ENCODE peak calls at places on chromosome 2, in four cellular contexts. D, C, V and N are unnamed samples.

GRCh38 chr2:14994721-14995120 is 362.2 kb downstream of the LRATD1 start:
- DNase-seq in D (no peak), C (peak; percentile 39), V (no peak), N (no peak)

GRCh38 chr2:60400462-60400861 is 153.0 kb downstream of the BCL11A start:
- DNase-seq in D (no peak), C (no peak), V (no peak), N (no peak)

GRCh38 chr2:106546376-106546990 is 59.3 kb downstream of the CD8B2 start:
- DNase-seq in D (no peak), C (no peak), V (no peak), N (no peak)

GRCh38 chr2:238077292-238077691 is 16.5 kb downstream of the SCLY start:
- DNase-seq in D (no peak), C (no peak), V (no peak), N (no peak)

GRCh38 chr2:114642371-114642770 is 199.9 kb downstream of the DPP10 start:
- DNase-seq in D (no peak), C (no peak), V (no peak), N (no peak)

GRCh38 chr2:127859712-127860085 is 1.7 kb upstream of the POLR2D start:
- DNase-seq in D (no peak), C (peak; percentile 57), V (no peak), N (peak; percentile 89)

GRCh38 chr2:154203902-154204301 is 332.2 kb downstream of the GALNT13 start:
- DNase-seq in D (no peak), C (no peak), V (no peak), N (no peak)

GRCh38 chr2:122183890-122184289 is 428.4 kb downstream of the TSN start:
- DNase-seq in D (no peak), C (no peak), V (no peak), N (no peak)

GRCh38 chr2:79723830-79724229 is 211.0 kb downstream of the CTNNA2 start:
- DNase-seq in D (no peak), C (peak; percentile 12), V (peak; percentile 96), N (peak; percentile 5)

GRCh38 chr2:218028189-218028495 is 25.3 kb upstream of the TNS1 start:
- DNase-seq in D (no peak), C (no peak), V (no peak), N (no peak)

GRCh38 chr2:128301021-128301420 is 17.6 kb downstream of the HS6ST1 start:
- DNase-seq in D (no peak), C (no peak), V (no peak), N (no peak)

GRCh38 chr2:56008661-56009411 is 85.3 kb upstream of the EFEMP1 start:
- DNase-seq in D (no peak), C (peak; percentile 45), V (peak; percentile 72), N (peak; percentile 15)

GRCh38 chr2:143525536-143525935 is 396.3 kb downstream of the ARHGAP15 start:
- DNase-seq in D (no peak), C (no peak), V (no peak), N (no peak)

GRCh38 chr2:231228223-231228622 is 29.8 kb downstream of the ARMC9 start:
- DNase-seq in D (peak; percentile 55), C (no peak), V (no peak), N (no peak)

GRCh38 chr2:44077942-44078511 is 82.2 kb upstream of the LRPPRC start:
- DNase-seq in D (no peak), C (no peak), V (no peak), N (no peak)

GRCh38 chr2:46471-47345 is at the start of gene FAM110C:
- DNase-seq in D (no peak), C (peak; percentile 74), V (no peak), N (peak; percentile 78)

GRCh38 chr2:216692636-216693413 is 2.5 kb downstream of the IGFBP5 start:
- DNase-seq in D (no peak), C (peak; percentile 80), V (no peak), N (peak; percentile 71)

GRCh38 chr2:149132303-149132702 is 93.8 kb downstream of the LYPD6B start:
- DNase-seq in D (no peak), C (no peak), V (no peak), N (no peak)

GRCh38 chr2:37283207-37283606 is 41.4 kb downstream of the PRKD3 start:
- DNase-seq in D (no peak), C (peak; percentile 61), V (peak; percentile 60), N (peak; percentile 28)

GRCh38 chr2:229836847-229837246 is 85.0 kb downstream of the TRIP12 start:
- DNase-seq in D (no peak), C (no peak), V (no peak), N (no peak)

GRCh38 chr2:6909431-6910385 is 7.5 kb upstream of the RNF144A start:
- DNase-seq in D (peak; percentile 64), C (no peak), V (no peak), N (no peak)

GRCh38 chr2:145751634-145752033 is 1231.7 kb upstream of the ZEB2 start:
- DNase-seq in D (peak; percentile 50), C (peak; percentile 30), V (no peak), N (no peak)

GRCh38 chr2:204268458-204268857 is 276.8 kb upstream of the PARD3B start:
- DNase-seq in D (no peak), C (no peak), V (no peak), N (no peak)

GRCh38 chr2:147501973-147502372 is 342.9 kb upstream of the ACVR2A start:
- DNase-seq in D (no peak), C (peak; percentile 28), V (no peak), N (no peak)

GRCh38 chr2:8680931-8681760 is 710 bp upstream of the ID2 start:
- DNase-seq in D (peak; percentile 59), C (peak; percentile 51), V (peak; percentile 65), N (peak; percentile 55)

GRCh38 chr2:238403632-238404405 is 22.9 kb upstream of the ASB1 start:
- DNase-seq in D (no peak), C (no peak), V (no peak), N (no peak)

GRCh38 chr2:73952499-73953446 is 26.1 kb downstream of the DGUOK start:
- DNase-seq in D (no peak), C (peak; percentile 9), V (no peak), N (no peak)

GRCh38 chr2:192960945-192961344 is 766.2 kb upstream of the TMEFF2 start:
- DNase-seq in D (no peak), C (peak; percentile 24), V (no peak), N (peak; percentile 13)

GRCh38 chr2:1731512-1731962 is 12.8 kb downstream of the PXDN start:
- DNase-seq in D (no peak), C (peak; percentile 78), V (peak; percentile 70), N (no peak)

GRCh38 chr2:112160591-112161250 is 22.5 kb downstream of the FBLN7 start:
- DNase-seq in D (no peak), C (no peak), V (no peak), N (no peak)

GRCh38 chr2:186032337-186032736 is 293.7 kb downstream of the FSIP2 start:
- DNase-seq in D (no peak), C (no peak), V (no peak), N (no peak)

GRCh38 chr2:177056540-177056939 is 156.1 kb upstream of the HNRNPA3 start:
- DNase-seq in D (no peak), C (no peak), V (no peak), N (no peak)
- TF ChIP-seq CTCF in D (peak; percentile 17), C (peak; percentile 45), V (peak; percentile 6), N (no peak)

DNA sequence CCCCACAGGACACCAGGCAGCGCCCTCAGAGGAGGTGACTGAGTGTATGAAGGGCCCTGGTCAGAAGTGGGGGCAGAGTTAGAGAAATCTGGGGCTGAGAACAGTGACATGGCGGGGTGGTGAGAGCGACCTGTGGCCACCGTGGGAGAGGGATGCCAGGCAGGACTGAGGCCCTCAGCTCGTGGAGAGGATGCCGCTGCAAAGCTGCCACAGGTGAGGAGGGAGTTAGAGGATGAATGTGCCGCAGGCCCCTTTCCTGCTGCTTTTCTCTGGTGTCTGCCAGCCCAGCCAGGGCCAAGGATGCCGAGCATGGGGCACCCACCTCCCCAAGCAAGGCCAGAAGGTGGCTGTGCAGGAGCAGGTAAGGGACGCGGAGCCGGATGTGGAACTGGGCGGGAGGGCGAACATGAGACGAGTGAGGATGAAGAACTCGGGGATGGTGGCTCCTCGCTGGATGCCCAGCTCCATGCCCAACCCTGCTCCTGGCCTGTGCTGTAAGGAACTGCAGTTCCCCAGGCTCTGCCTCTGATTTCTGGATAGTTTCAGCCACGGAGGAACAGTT is 269.2 kb upstream of the HDAC4 start:
- DNase-seq in D (no peak), C (no peak), V (no peak), N (no peak)
- TF ChIP-seq CTCF in D (no peak), C (no peak), V (no peak), N (no peak)

DNA sequence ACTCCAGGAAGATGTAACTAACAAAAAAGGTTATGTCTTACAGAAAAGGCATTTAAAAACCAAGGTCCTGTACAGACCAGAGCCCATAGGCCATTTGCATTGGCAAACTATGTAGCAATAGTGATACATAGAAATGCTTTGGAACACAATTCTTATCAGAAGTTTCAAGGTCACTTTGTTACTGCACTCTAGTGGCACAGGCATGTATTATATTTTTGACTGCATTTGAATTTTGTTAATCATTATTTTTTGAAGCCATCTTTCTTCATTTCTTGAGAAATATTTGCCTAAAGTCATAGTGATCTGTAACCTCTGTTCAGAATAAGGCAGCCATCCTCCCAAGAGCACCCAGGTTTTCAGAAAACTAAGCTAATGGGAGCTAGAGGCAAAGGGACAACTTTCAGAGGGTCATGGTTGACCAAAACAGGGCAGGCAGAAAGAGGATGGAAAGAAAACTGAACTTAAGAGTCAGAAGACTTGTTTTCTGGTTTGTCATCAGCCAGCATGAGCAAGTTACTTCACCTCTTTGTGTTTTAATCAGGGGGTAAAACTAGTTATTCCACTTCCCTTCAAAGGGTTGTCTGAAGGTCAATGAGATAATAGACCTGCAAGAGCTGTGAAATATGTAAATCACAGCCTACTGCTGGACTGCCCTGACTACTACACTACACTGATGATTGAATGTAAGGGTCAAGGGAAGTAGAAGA is 41.5 kb downstream of the SLC38A11 start:
- DNase-seq in D (no peak), C (peak; percentile 23), V (no peak), N (no peak)
- TF ChIP-seq CTCF in D (peak; percentile 11), C (peak; percentile 60), V (peak; percentile 30), N (peak; percentile 52)

GRCh38 chr2:236501531-236501930 is 68.1 kb upstream of the ACKR3 start:
- DNase-seq in D (no peak), C (no peak), V (no peak), N (no peak)

GRCh38 chr2:236501026-236501425 is 68.6 kb upstream of the ACKR3 start:
- DNase-seq in D (no peak), C (no peak), V (no peak), N (no peak)

GRCh38 chr2:236505071-236505470 is 64.6 kb upstream of the ACKR3 start:
- DNase-seq in D (no peak), C (no peak), V (no peak), N (no peak)

GRCh38 chr2:236503583-236503982 is 66.0 kb upstream of the ACKR3 start:
- DNase-seq in D (no peak), C (no peak), V (no peak), N (no peak)

DNA sequence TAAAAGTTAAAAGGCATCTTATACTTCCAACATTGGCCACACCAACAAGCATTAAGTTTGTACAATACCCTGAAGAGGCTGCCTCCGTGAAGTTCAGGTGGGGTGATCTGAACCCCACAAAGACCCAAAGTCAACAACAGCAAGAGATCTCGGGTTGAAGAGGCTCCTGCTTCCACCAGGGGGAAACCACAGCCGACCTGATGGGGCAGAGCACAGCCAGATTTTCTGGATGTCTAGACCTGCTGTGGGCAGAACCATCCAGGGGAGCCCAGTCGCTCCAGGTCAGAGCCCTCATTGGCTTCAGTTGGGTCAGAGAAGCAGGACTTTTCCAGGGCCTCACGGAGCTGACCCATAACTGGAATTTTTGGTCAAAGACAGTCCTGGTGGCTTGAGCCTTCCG is 66.5 kb upstream of the ACKR3 start:
- DNase-seq in D (no peak), C (no peak), V (no peak), N (no peak)
- TF ChIP-seq CTCF in D (peak; percentile 36), C (peak; percentile 37), V (peak; percentile 8), N (no peak)

GRCh38 chr2:219726916-219727315 is 99.5 kb downstream of the SLC4A3 start:
- DNase-seq in D (no peak), C (peak; percentile 43), V (no peak), N (no peak)
- TF ChIP-seq CTCF in D (no peak), C (peak; percentile 48), V (no peak), N (no peak)

GRCh38 chr2:196601430-196602306 is 37.8 kb upstream of the CCDC150 start:
- DNase-seq in D (no peak), C (peak; percentile 88), V (peak; percentile 67), N (peak; percentile 84)
- TF ChIP-seq CTCF in D (no peak), C (no peak), V (peak; percentile 11), N (no peak)